ENCODE peak calls at places on chromosome 10, in four cellular contexts. Y is Peyer's patch, F is left ventricle myocardium inferior, N is dorsolateral prefrontal cortex. G is an unnamed sample.

GRCh38 chr10:44071479-44071878 is 313.4 kb downstream of the CXCL12 start:
- DNase-seq in Y (no peak), F (no peak), N (no peak), G (peak; percentile 96)

GRCh38 chr10:50740351-50740688 is 584 bp downstream of the ASAH2B start:
- DNase-seq in Y (no peak), F (peak; percentile 13), N (peak; percentile 26), G (peak; percentile 69)

GRCh38 chr10:78865518-78865835 is 203.3 kb upstream of the ZMIZ1 start:
- DNase-seq in Y (no peak), F (no peak), N (peak; percentile 45), G (peak; percentile 72)

GRCh38 chr10:73744690-73744994 is 470 bp downstream of the SEC24C start:
- DNase-seq in Y (no peak), F (no peak), N (peak; percentile 30), G (peak; percentile 62)

GRCh38 chr10:43308986-43309385 is 42.1 kb upstream of the RASGEF1A start:
- DNase-seq in Y (no peak), F (no peak), N (peak; percentile 56), G (peak; percentile 51)

GRCh38 chr10:69142983-69143382 is 19.0 kb downstream of the VPS26A start:
- DNase-seq in Y (no peak), F (no peak), N (no peak), G (no peak)

GRCh38 chr10:103781329-103782061 is 73.9 kb downstream of the SH3PXD2A start:
- DNase-seq in Y (no peak), F (no peak), N (no peak), G (peak; percentile 92)

GRCh38 chr10:67385566-67385965 is 310.4 kb downstream of the CTNNA3 start:
- DNase-seq in Y (no peak), F (no peak), N (no peak), G (no peak)

GRCh38 chr10:24457661-24458318 is 248.9 kb downstream of the KIAA1217 start:
- DNase-seq in Y (no peak), F (no peak), N (no peak), G (no peak)

GRCh38 chr10:133258066-133258817 is 18.4 kb downstream of the ADAM8 start:
- DNase-seq in Y (no peak), F (no peak), N (no peak), G (no peak)

GRCh38 chr10:133255323-133255722 is 17.7 kb downstream of the VENTX start:
- DNase-seq in Y (no peak), F (no peak), N (no peak), G (no peak)

GRCh38 chr10:133259603-133259992 is 17.1 kb downstream of the ADAM8 start:
- DNase-seq in Y (no peak), F (no peak), N (no peak), G (no peak)

GRCh38 chr10:133258818-133259602 is 17.7 kb downstream of the ADAM8 start:
- DNase-seq in Y (no peak), F (peak; percentile 72), N (peak; percentile 55), G (peak; percentile 99)

DNA sequence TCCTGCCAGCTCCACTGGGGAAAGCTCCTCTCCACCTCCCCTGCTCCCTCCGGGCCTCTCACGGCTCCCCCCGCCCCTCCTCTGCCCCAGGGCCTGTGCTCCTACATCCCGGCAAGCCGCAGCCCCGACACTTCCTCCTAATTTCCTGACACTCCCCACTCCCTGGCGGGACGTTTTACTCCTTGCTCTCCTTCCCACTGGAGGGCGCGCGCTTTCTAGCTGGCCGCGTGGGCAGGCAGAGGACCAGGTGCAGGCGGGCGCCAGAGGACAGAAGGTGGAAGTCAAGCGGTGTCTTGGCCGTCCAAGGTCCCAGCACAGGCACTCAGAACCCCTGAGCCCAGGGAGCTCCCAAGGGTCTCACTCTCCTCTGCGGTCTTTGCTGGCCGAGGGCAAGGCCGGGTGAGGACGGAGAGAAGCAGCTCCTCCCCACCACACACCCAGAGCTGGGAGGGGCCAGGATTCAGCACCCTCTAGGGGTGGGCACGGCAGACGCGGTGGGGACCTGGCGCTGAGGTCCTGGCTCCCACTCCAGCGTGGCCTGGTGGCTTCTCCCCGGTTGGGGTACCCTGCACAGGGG is 19.1 kb downstream of the ADAM8 start:
- DNase-seq in Y (peak; percentile 84), F (peak; percentile 74), N (peak; percentile 28), G (peak; percentile 32)
- TF ChIP-seq CTCF in Y (no peak), F (peak; percentile 50), N (no peak), G (peak; percentile 50)

GRCh38 chr10:116879817-116880216 is 30.5 kb downstream of the ENO4 start:
- DNase-seq in Y (no peak), F (no peak), N (no peak), G (no peak)

GRCh38 chr10:116875897-116876296 is 26.6 kb downstream of the ENO4 start:
- DNase-seq in Y (no peak), F (no peak), N (no peak), G (no peak)

GRCh38 chr10:116878123-116878522 is 28.8 kb downstream of the ENO4 start:
- DNase-seq in Y (no peak), F (no peak), N (peak; percentile 34), G (no peak)

GRCh38 chr10:116880716-116881440 is 31.6 kb downstream of the ENO4 start:
- DNase-seq in Y (no peak), F (no peak), N (peak; percentile 55), G (no peak)

DNA sequence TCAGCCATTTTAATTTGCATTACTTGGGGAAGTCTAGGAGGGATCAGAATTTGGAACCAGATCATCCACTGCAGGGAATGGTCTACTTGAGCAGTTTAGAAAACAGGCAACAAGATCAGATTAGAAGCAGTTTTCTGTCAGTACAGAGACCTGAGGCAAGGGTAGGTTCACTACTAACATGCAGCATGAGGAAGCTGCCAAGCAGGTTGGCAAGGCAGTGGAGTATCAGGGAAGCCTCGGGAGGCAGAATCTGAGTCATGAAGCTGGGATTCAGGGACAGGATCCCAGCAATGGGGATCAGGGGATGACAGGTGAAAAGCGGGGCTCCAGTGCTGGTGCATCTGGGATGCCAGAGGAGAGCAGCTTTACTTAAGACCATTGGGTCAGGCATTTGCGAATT is 28.1 kb downstream of the ENO4 start:
- DNase-seq in Y (no peak), F (no peak), N (no peak), G (no peak)
- TF ChIP-seq CTCF in Y (no peak), F (no peak), N (no peak), G (no peak)

DNA sequence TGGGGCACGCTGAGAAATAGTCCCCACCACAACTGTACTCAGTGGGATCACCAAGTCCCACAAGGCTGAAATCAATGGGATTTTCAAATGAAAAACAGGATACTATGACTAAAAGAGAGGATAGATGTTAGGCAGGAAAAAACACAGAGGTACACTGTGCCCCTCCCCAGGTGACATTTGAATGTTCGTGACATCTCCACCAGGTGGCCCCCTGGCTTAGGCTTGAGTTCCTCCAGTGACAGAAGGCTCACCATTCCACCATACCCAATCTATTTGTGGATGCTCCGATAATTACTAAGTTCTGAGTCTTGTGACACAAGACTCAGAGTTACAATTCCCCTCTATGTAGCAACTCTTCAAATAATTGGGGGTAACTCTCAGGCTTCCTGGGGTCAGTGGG is 77.5 kb upstream of the KCNMA1 start:
- DNase-seq in Y (no peak), F (no peak), N (no peak), G (no peak)
- TF ChIP-seq CTCF in Y (no peak), F (peak; percentile 16), N (no peak), G (no peak)

DNA sequence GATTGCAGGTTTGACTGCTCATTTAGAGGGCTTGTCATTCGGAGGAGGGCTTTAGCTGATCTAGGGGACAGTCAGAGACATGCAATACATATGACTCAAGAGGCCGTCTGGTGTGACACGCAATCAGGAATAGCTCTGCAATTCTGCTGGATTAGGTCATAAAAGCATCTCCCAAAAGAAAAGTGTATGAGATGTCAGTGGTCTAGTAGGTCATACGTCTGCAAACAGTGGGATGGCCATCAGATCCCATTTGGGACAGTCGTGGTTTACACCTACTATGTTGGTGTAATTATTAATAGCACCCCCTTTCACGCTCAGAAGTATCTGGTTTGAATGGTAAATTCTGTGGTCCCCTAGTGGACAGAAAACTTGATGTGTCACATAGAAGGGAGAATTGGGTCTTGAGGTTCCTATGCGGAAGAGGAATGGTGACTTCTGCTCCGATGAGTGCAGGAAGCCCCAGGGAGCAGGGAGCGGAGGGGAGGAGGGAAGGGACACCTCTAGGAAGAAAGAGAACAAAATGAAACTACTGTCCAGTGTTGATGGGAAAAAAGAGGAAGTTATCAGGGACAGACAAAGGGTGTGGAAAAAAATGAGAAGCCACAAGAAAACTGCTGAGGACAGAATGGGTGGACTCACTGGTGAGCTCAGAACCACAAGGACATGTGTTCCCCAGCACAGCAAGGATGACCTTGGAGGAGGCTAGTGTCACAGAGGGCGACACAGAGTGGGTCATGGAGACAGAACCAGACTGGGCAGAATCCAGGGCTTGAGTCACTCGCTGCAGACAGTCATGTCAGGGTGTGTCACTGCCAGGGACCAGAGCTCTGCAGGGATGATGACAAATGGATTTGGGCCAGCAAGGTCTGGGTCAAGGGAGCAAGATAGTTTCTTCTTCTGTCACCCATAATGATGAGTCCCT is 59.9 kb downstream of the MAP3K8 start:
- DNase-seq in Y (peak; percentile 49), F (peak; percentile 35), N (peak; percentile 12), G (peak; percentile 48)
- TF ChIP-seq CTCF in Y (peak; percentile 47), F (no peak), N (no peak), G (no peak)

GRCh38 chr10:109906346-109906745 is 17.0 kb downstream of the XPNPEP1 start:
- DNase-seq in Y (no peak), F (no peak), N (no peak), G (no peak)
- TF ChIP-seq CTCF in Y (no peak), F (no peak), N (no peak), G (no peak)

GRCh38 chr10:102393411-102394078 is 2.0 kb upstream of the NFKB2 start:
- DNase-seq in Y (no peak), F (no peak), N (no peak), G (no peak)
- TF ChIP-seq CTCF in Y (no peak), F (peak; percentile 98), N (peak; percentile 98), G (peak; percentile 93)

GRCh38 chr10:130455111-130455695 is 319.0 kb downstream of the GLRX3 start:
- DNase-seq in Y (no peak), F (no peak), N (no peak), G (no peak)
- TF ChIP-seq CTCF in Y (no peak), F (no peak), N (no peak), G (no peak)